ENCODE peak calls at places on chromosomes 1 and 21, in eight cellular contexts. J is stomach, D is suprapubic skin, Y is ovary, P is uterus, Z is spleen, K is lower leg skin, I is body of pancreas. T is an unnamed sample.

GRCh38 chr1:3551711-3552110 is 59.6 kb downstream of the MEGF6 start:
- DNase-seq in Z (no peak), J (no peak), P (no peak), Y (no peak), D (no peak), K (no peak), I (no peak), T (no peak)

GRCh38 chr1:107748529-107748928 is 216.5 kb downstream of the VAV3 start:
- DNase-seq in Y (no peak), J (no peak), D (no peak), I (no peak), Z (no peak), P (no peak), K (no peak), T (no peak)

GRCh38 chr1:52142220-52143153 is 598 bp downstream of the ZFYVE9 start:
- DNase-seq in Y (peak; percentile 50), D (peak; percentile 77), Z (peak; percentile 81), P (peak; percentile 37), J (peak; percentile 48), I (peak; percentile 40), K (no peak), T (peak; percentile 57)

GRCh38 chr21:44695176-44695575 is 1.8 kb upstream of the KRTAP10-12 start:
- DNase-seq in J (no peak), D (no peak), I (no peak), P (no peak), K (no peak), Y (no peak), Z (no peak), T (no peak)

GRCh38 chr1:247224822-247225221 is 31.1 kb upstream of the VN1R5 start:
- DNase-seq in D (no peak), K (no peak), I (no peak), Z (no peak), P (no peak), Y (no peak), J (no peak), T (no peak)

GRCh38 chr1:19504796-19505693 is 19.7 kb upstream of the CAPZB start:
- DNase-seq in J (no peak), I (peak; percentile 53), D (no peak), P (peak; percentile 62), Y (peak; percentile 83), Z (no peak), K (no peak), T (no peak)

GRCh38 chr1:221939598-221939997 is 197.7 kb upstream of the DUSP10 start:
- DNase-seq in Z (peak; percentile 77), Y (no peak), D (no peak), I (no peak), J (no peak), P (no peak), K (no peak), T (no peak)

GRCh38 chr1:88284066-88284465 is 400.0 kb upstream of the PKN2 start:
- DNase-seq in J (no peak), K (no peak), D (no peak), Z (no peak), P (no peak), I (no peak), Y (no peak), T (no peak)

GRCh38 chr1:192168964-192169363 is 10.7 kb downstream of the RGS18 start:
- DNase-seq in I (no peak), K (no peak), Z (no peak), J (no peak), Y (no peak), P (no peak), D (no peak), T (no peak)

GRCh38 chr1:192175971-192176370 is 17.7 kb downstream of the RGS18 start:
- DNase-seq in Y (no peak), K (no peak), P (no peak), D (no peak), Z (no peak), J (no peak), I (no peak), T (no peak)

GRCh38 chr1:192171123-192171522 is 12.9 kb downstream of the RGS18 start:
- DNase-seq in K (no peak), I (no peak), J (no peak), Z (no peak), D (no peak), P (no peak), Y (no peak), T (no peak)

GRCh38 chr1:192167941-192168685 is 9.9 kb downstream of the RGS18 start:
- DNase-seq in K (no peak), D (no peak), Y (no peak), J (no peak), Z (no peak), I (no peak), P (no peak), T (no peak)

DNA sequence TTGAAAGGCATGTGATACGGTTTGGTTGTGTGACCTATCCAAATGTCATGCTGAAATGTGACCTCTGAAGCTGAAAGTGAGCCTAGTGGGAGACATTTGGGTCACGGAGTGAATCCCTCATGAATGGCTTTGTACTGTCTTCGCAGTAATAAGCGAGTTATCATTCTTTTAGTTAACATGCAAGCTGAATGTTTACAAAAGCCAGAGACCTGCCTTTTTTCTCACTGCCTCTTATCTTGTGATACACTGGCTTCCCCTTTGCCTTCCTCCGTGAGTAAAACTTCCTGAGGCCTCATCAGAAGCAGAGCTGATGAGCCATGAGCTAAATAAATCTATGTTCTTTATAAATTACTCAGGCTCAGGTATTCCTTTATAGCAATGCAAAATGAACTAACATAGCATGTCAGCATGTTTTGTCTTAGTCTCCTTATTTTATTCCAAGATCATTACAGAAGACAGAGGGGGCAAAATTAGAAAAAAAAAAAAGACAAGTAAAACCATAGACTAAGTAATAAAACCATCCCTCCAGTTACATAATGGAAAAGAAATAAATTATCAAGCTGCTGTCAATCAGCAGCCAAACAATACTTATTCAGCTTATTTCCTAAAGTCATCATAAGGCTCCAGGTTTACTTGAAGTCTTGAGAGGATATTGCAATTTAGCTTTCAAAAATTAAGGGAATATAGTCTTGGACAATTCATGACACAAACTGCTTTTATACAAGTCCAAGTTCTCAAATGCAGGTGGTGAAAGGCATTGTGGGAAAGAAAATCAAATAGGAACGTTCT is 12.1 kb downstream of the RGS18 start:
- DNase-seq in D (no peak), P (no peak), Y (no peak), I (no peak), K (no peak), J (no peak), Z (no peak), T (no peak)
- TF ChIP-seq POLR2A in D (no peak), P (no peak), Y (no peak), I (no peak), K (no peak), J (no peak), Z (no peak), T (no peak)

DNA sequence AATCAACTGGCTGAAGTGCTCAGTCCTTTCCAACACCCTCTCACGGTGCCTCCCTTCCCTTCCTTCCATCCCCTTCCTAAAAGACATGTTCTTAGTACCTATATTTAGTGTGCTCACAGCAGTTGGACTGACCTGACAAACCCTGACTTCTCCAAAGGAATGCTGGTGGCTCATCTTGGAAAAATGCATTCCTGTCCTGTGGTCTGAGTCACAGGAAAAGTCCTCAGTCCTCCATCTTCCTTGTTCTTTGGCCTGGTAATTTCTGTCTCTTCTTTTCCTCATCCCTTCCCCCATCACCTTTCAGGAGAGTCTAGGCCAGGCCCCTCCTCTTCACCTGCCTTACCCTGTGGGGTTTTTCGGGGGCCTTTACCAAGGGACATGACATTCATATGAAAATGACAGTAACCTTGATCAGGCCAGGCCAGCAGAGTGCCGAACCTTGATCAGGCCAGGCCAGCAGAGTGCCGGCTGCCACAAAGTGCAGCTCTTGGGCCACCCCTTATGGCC is 7.2 kb downstream of the ATP1B1 start:
- DNase-seq in I (no peak), D (no peak), J (no peak), K (no peak), P (no peak), Y (no peak), Z (no peak), T (no peak)
- TF ChIP-seq POLR2A in I (no peak), D (no peak), J (no peak), K (no peak), P (no peak), Y (no peak), Z (no peak), T (no peak)

GRCh38 chr1:156591181-156591431 is 470 bp upstream of the NAXE start:
- DNase-seq in Y (no peak), Z (no peak), P (no peak), J (no peak), D (no peak), K (no peak), I (no peak), T (no peak)

GRCh38 chr1:156590326-156591180 is 1.0 kb upstream of the NAXE start:
- DNase-seq in Z (no peak), Y (no peak), P (no peak), I (no peak), J (no peak), K (no peak), D (no peak), T (no peak)

GRCh38 chr1:156592910-156593732 is 1.5 kb downstream of the NAXE start:
- DNase-seq in P (no peak), D (no peak), I (no peak), Z (no peak), K (no peak), J (no peak), Y (no peak), T (no peak)

GRCh38 chr1:156592158-156592909 is 758 bp downstream of the NAXE start:
- DNase-seq in K (no peak), P (no peak), Y (no peak), Z (no peak), I (no peak), D (no peak), J (no peak), T (no peak)

GRCh38 chr1:156591432-156592157 is at the start of gene NAXE:
- DNase-seq in P (peak; percentile 73), K (peak; percentile 50), Z (peak; percentile 94), Y (peak; percentile 68), I (peak; percentile 71), D (no peak), J (peak; percentile 80), T (peak; percentile 83)
- TF ChIP-seq POLR2A in P (peak; percentile 69), K (no peak), Z (no peak), Y (peak; percentile 48), I (peak; percentile 50), D (no peak), J (no peak), T (peak; percentile 84)

GRCh38 chr1:154577346-154578057 is 9.9 kb downstream of the CHRNB2 start:
- DNase-seq in Y (no peak), P (no peak), J (no peak), K (no peak), I (no peak), Z (no peak), D (no peak), T (no peak)

GRCh38 chr1:154578058-154578418 is 10.5 kb downstream of the CHRNB2 start:
- DNase-seq in Y (peak; percentile 41), J (no peak), P (no peak), Z (no peak), I (no peak), K (no peak), D (no peak), T (no peak)

GRCh38 chr1:154575147-154575927 is 7.8 kb downstream of the CHRNB2 start:
- DNase-seq in Y (no peak), I (no peak), K (no peak), Z (no peak), J (no peak), P (no peak), D (no peak), T (no peak)

GRCh38 chr1:154574715-154575114 is 7.1 kb downstream of the CHRNB2 start:
- DNase-seq in P (no peak), I (no peak), Z (no peak), D (no peak), Y (no peak), K (no peak), J (no peak), T (no peak)

DNA sequence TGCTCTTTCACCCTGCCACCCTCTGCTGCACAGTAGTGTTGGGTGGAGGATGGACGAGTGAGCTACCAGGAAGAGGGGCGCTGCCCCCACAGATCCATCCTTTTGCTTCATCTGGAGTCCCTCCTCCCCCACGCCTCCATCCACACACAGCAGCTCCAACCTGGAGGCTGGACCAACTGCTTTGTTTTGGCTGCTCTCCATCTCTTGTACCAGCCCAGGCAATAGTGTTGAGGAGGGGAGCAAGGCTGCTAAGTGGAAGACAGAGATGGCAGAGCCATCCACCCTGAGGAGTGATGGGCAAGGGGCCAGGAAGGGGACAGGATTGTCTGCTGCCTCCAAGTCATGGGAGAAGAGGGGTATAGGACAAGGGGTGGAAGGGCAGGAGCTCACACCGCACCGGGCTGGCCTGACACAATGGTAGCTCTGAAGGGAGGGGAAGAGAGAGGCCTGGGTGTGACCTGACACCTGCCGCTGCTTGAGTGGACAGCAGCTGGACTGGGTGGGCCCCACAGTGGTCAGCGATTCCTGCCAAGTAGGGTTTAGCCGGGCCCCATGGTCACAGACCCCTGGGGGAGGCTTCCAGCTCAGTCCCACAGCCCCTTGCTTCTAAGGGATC is 8.5 kb downstream of the CHRNB2 start:
- DNase-seq in Z (no peak), P (no peak), K (no peak), Y (no peak), I (no peak), D (no peak), J (no peak), T (no peak)
- TF ChIP-seq POLR2A in Z (no peak), P (no peak), K (no peak), Y (no peak), I (no peak), D (no peak), J (no peak), T (no peak)

T was measured in thyroid gland.